ENCODE peak calls at places on chromosomes 11 and 22, in five cellular contexts. One of them, this sample, is unnamed.
A peak's percentile ranks its signal among the peaks of the same experiment; 100 is the strongest.

GRCh38 chr11:113673566-113674396 is 32.3 kb downstream of the TMPRSS5 start:
- DNase-seq in AG10803: no peak
- DNase-seq in RKO: no peak
- DNase-seq in GM23338: no peak
- DNase-seq in activated naive CD8-positive, alpha-beta T cell treated with anti-CD3 and anti-CD28 coated beads, Interleukin-2, amount 50 U/mL, for 24 hours: no peak
- DNase-seq in this sample: no peak

GRCh38 chr11:72069787-72070251 is 10.5 kb downstream of the NUMA1 start:
- DNase-seq in AG10803: peak; percentile 90
- DNase-seq in RKO: peak; percentile 95
- DNase-seq in GM23338: peak; percentile 15
- DNase-seq in activated naive CD8-positive, alpha-beta T cell treated with anti-CD3 and anti-CD28 coated beads, Interleukin-2, amount 50 U/mL, for 24 hours: no peak
- DNase-seq in this sample: peak; percentile 86

GRCh38 chr22:36036167-36036624 is 7.6 kb upstream of the RBFOX2 start:
- DNase-seq in AG10803: no peak
- DNase-seq in RKO: no peak
- DNase-seq in GM23338: no peak
- DNase-seq in activated naive CD8-positive, alpha-beta T cell treated with anti-CD3 and anti-CD28 coated beads, Interleukin-2, amount 50 U/mL, for 24 hours: no peak
- DNase-seq in this sample: no peak

GRCh38 chr11:7971846-7972245 is 6.6 kb upstream of the NLRP10 start:
- DNase-seq in AG10803: no peak
- DNase-seq in RKO: no peak
- DNase-seq in GM23338: no peak
- DNase-seq in activated naive CD8-positive, alpha-beta T cell treated with anti-CD3 and anti-CD28 coated beads, Interleukin-2, amount 50 U/mL, for 24 hours: no peak
- DNase-seq in this sample: no peak

GRCh38 chr11:111526501-111526900 is 11.9 kb downstream of the HOATZ start:
- DNase-seq in AG10803: peak; percentile 61
- DNase-seq in RKO: peak; percentile 51
- DNase-seq in GM23338: no peak
- DNase-seq in activated naive CD8-positive, alpha-beta T cell treated with anti-CD3 and anti-CD28 coated beads, Interleukin-2, amount 50 U/mL, for 24 hours: no peak
- DNase-seq in this sample: peak; percentile 64

GRCh38 chr11:20368441-20368840 is 4.9 kb downstream of the HTATIP2 start:
- DNase-seq in AG10803: no peak
- DNase-seq in RKO: no peak
- DNase-seq in GM23338: no peak
- DNase-seq in activated naive CD8-positive, alpha-beta T cell treated with anti-CD3 and anti-CD28 coated beads, Interleukin-2, amount 50 U/mL, for 24 hours: no peak
- DNase-seq in this sample: no peak

GRCh38 chr11:64390558-64390957 is 31.6 kb downstream of the RPS6KA4 start:
- DNase-seq in AG10803: no peak
- DNase-seq in RKO: no peak
- DNase-seq in GM23338: no peak
- DNase-seq in activated naive CD8-positive, alpha-beta T cell treated with anti-CD3 and anti-CD28 coated beads, Interleukin-2, amount 50 U/mL, for 24 hours: no peak
- DNase-seq in this sample: no peak

GRCh38 chr11:115334932-115335788 is 169.1 kb downstream of the CADM1 start:
- DNase-seq in AG10803: peak; percentile 37
- DNase-seq in RKO: peak; percentile 49
- DNase-seq in GM23338: peak; percentile 51
- DNase-seq in activated naive CD8-positive, alpha-beta T cell treated with anti-CD3 and anti-CD28 coated beads, Interleukin-2, amount 50 U/mL, for 24 hours: no peak
- DNase-seq in this sample: peak; percentile 56

GRCh38 chr22:38230108-38230825 is 28.5 kb downstream of the MAFF start:
- DNase-seq in AG10803: peak; percentile 68
- DNase-seq in RKO: no peak
- DNase-seq in GM23338: peak; percentile 73
- DNase-seq in activated naive CD8-positive, alpha-beta T cell treated with anti-CD3 and anti-CD28 coated beads, Interleukin-2, amount 50 U/mL, for 24 hours: peak; percentile 22
- DNase-seq in this sample: peak; percentile 27

GRCh38 chr22:29310863-29311339 is 4.5 kb downstream of the GAS2L1 start:
- DNase-seq in AG10803: peak; percentile 98
- DNase-seq in RKO: peak; percentile 95
- DNase-seq in GM23338: peak; percentile 82
- DNase-seq in activated naive CD8-positive, alpha-beta T cell treated with anti-CD3 and anti-CD28 coated beads, Interleukin-2, amount 50 U/mL, for 24 hours: peak; percentile 81
- DNase-seq in this sample: peak; percentile 95

GRCh38 chr11:79980916-79981315 is 540.1 kb upstream of the TENM4 start:
- DNase-seq in AG10803: no peak
- DNase-seq in RKO: no peak
- DNase-seq in GM23338: peak; percentile 33
- DNase-seq in activated naive CD8-positive, alpha-beta T cell treated with anti-CD3 and anti-CD28 coated beads, Interleukin-2, amount 50 U/mL, for 24 hours: no peak
- DNase-seq in this sample: no peak

GRCh38 chr11:17352925-17353227 is 1.3 kb downstream of the NCR3LG1 start:
- DNase-seq in AG10803: peak; percentile 31
- DNase-seq in RKO: peak; percentile 72
- DNase-seq in GM23338: peak; percentile 43
- DNase-seq in activated naive CD8-positive, alpha-beta T cell treated with anti-CD3 and anti-CD28 coated beads, Interleukin-2, amount 50 U/mL, for 24 hours: peak; percentile 53
- DNase-seq in this sample: no peak

GRCh38 chr11:75765116-75765515 is 3.5 kb upstream of the DGAT2 start:
- DNase-seq in AG10803: no peak
- DNase-seq in RKO: no peak
- DNase-seq in GM23338: no peak
- DNase-seq in activated naive CD8-positive, alpha-beta T cell treated with anti-CD3 and anti-CD28 coated beads, Interleukin-2, amount 50 U/mL, for 24 hours: no peak
- DNase-seq in this sample: no peak

GRCh38 chr11:23789938-23790371 is 706.9 kb upstream of the LUZP2 start:
- DNase-seq in AG10803: peak; percentile 31
- DNase-seq in RKO: peak; percentile 28
- DNase-seq in GM23338: no peak
- DNase-seq in activated naive CD8-positive, alpha-beta T cell treated with anti-CD3 and anti-CD28 coated beads, Interleukin-2, amount 50 U/mL, for 24 hours: no peak
- DNase-seq in this sample: peak; percentile 21

GRCh38 chr11:57786436-57786835 is 24.8 kb downstream of the CTNND1 start:
- DNase-seq in AG10803: peak; percentile 64
- DNase-seq in RKO: no peak
- DNase-seq in GM23338: no peak
- DNase-seq in activated naive CD8-positive, alpha-beta T cell treated with anti-CD3 and anti-CD28 coated beads, Interleukin-2, amount 50 U/mL, for 24 hours: no peak
- DNase-seq in this sample: no peak

GRCh38 chr11:126352934-126353801 is 2.3 kb upstream of the ST3GAL4 start:
- DNase-seq in AG10803: peak; percentile 66
- DNase-seq in RKO: peak; percentile 84
- DNase-seq in GM23338: peak; percentile 57
- DNase-seq in activated naive CD8-positive, alpha-beta T cell treated with anti-CD3 and anti-CD28 coated beads, Interleukin-2, amount 50 U/mL, for 24 hours: peak; percentile 26
- DNase-seq in this sample: no peak

GRCh38 chr22:19610518-19611253 is 86.5 kb upstream of the CLDN5 start:
- DNase-seq in AG10803: no peak
- DNase-seq in RKO: no peak
- DNase-seq in GM23338: peak; percentile 61
- DNase-seq in activated naive CD8-positive, alpha-beta T cell treated with anti-CD3 and anti-CD28 coated beads, Interleukin-2, amount 50 U/mL, for 24 hours: peak; percentile 63
- DNase-seq in this sample: no peak

GRCh38 chr11:111911563-111912401 is at the start of gene CRYAB:
- DNase-seq in AG10803: peak; percentile 98
- DNase-seq in RKO: peak; percentile 23
- DNase-seq in GM23338: peak; percentile 62
- DNase-seq in activated naive CD8-positive, alpha-beta T cell treated with anti-CD3 and anti-CD28 coated beads, Interleukin-2, amount 50 U/mL, for 24 hours: no peak
- DNase-seq in this sample: peak; percentile 99

GRCh38 chr11:130865091-130865771 is 51.0 kb downstream of the SNX19 start:
- DNase-seq in AG10803: peak; percentile 45
- DNase-seq in RKO: no peak
- DNase-seq in GM23338: peak; percentile 54
- DNase-seq in activated naive CD8-positive, alpha-beta T cell treated with anti-CD3 and anti-CD28 coated beads, Interleukin-2, amount 50 U/mL, for 24 hours: no peak
- DNase-seq in this sample: peak; percentile 92

GRCh38 chr11:134275534-134276395 is at the start of gene GLB1L3:
- DNase-seq in AG10803: peak; percentile 6
- DNase-seq in RKO: no peak
- DNase-seq in GM23338: peak; percentile 74
- DNase-seq in activated naive CD8-positive, alpha-beta T cell treated with anti-CD3 and anti-CD28 coated beads, Interleukin-2, amount 50 U/mL, for 24 hours: peak; percentile 76
- DNase-seq in this sample: peak; percentile 14

GRCh38 chr11:122101625-122102291 is 14.3 kb downstream of the BLID start:
- DNase-seq in AG10803: peak; percentile 90
- DNase-seq in RKO: no peak
- DNase-seq in GM23338: peak; percentile 87
- DNase-seq in activated naive CD8-positive, alpha-beta T cell treated with anti-CD3 and anti-CD28 coated beads, Interleukin-2, amount 50 U/mL, for 24 hours: no peak
- DNase-seq in this sample: peak; percentile 96

GRCh38 chr22:32660292-32660691 is 141.2 kb upstream of the TIMP3 start:
- DNase-seq in AG10803: peak; percentile 67
- DNase-seq in RKO: peak; percentile 34
- DNase-seq in GM23338: peak; percentile 90
- DNase-seq in activated naive CD8-positive, alpha-beta T cell treated with anti-CD3 and anti-CD28 coated beads, Interleukin-2, amount 50 U/mL, for 24 hours: peak; percentile 60
- DNase-seq in this sample: peak; percentile 68

GRCh38 chr11:97764605-97765004 is 1256.1 kb upstream of the CNTN5 start:
- DNase-seq in AG10803: no peak
- DNase-seq in RKO: no peak
- DNase-seq in GM23338: peak; percentile 11
- DNase-seq in activated naive CD8-positive, alpha-beta T cell treated with anti-CD3 and anti-CD28 coated beads, Interleukin-2, amount 50 U/mL, for 24 hours: no peak
- DNase-seq in this sample: no peak

GRCh38 chr11:26620282-26621045 is 48.4 kb upstream of the MUC15 start:
- DNase-seq in AG10803: no peak
- DNase-seq in RKO: no peak
- DNase-seq in GM23338: no peak
- DNase-seq in activated naive CD8-positive, alpha-beta T cell treated with anti-CD3 and anti-CD28 coated beads, Interleukin-2, amount 50 U/mL, for 24 hours: no peak
- DNase-seq in this sample: no peak

GRCh38 chr22:26958378-26958777 is 301.0 kb downstream of the MIAT start:
- DNase-seq in AG10803: no peak
- DNase-seq in RKO: no peak
- DNase-seq in GM23338: no peak
- DNase-seq in activated naive CD8-positive, alpha-beta T cell treated with anti-CD3 and anti-CD28 coated beads, Interleukin-2, amount 50 U/mL, for 24 hours: no peak
- DNase-seq in this sample: no peak

GRCh38 chr11:86699036-86699791 is 26.8 kb upstream of the ME3 start:
- DNase-seq in AG10803: peak; percentile 54
- DNase-seq in RKO: no peak
- DNase-seq in GM23338: no peak
- DNase-seq in activated naive CD8-positive, alpha-beta T cell treated with anti-CD3 and anti-CD28 coated beads, Interleukin-2, amount 50 U/mL, for 24 hours: no peak
- DNase-seq in this sample: no peak

GRCh38 chr11:3737386-3737933 is 59.9 kb downstream of the NUP98 start:
- DNase-seq in AG10803: no peak
- DNase-seq in RKO: no peak
- DNase-seq in GM23338: no peak
- DNase-seq in activated naive CD8-positive, alpha-beta T cell treated with anti-CD3 and anti-CD28 coated beads, Interleukin-2, amount 50 U/mL, for 24 hours: no peak
- DNase-seq in this sample: no peak

GRCh38 chr11:64629796-64630562 is 39.0 kb downstream of the SLC22A12 start:
- DNase-seq in AG10803: no peak
- DNase-seq in RKO: no peak
- DNase-seq in GM23338: peak; percentile 98
- DNase-seq in activated naive CD8-positive, alpha-beta T cell treated with anti-CD3 and anti-CD28 coated beads, Interleukin-2, amount 50 U/mL, for 24 hours: no peak
- DNase-seq in this sample: no peak

GRCh38 chr11:63518548-63518947 is 12.7 kb downstream of the LGALS12 start:
- DNase-seq in AG10803: peak; percentile 37
- DNase-seq in RKO: no peak
- DNase-seq in GM23338: no peak
- DNase-seq in activated naive CD8-positive, alpha-beta T cell treated with anti-CD3 and anti-CD28 coated beads, Interleukin-2, amount 50 U/mL, for 24 hours: no peak
- DNase-seq in this sample: peak; percentile 63

GRCh38 chr22:30015229-30015797 is 65.0 kb upstream of the HORMAD2 start:
- DNase-seq in AG10803: peak; percentile 65
- DNase-seq in RKO: no peak
- DNase-seq in GM23338: no peak
- DNase-seq in activated naive CD8-positive, alpha-beta T cell treated with anti-CD3 and anti-CD28 coated beads, Interleukin-2, amount 50 U/mL, for 24 hours: no peak
- DNase-seq in this sample: no peak

GRCh38 chr22:27876684-27877083 is 42.4 kb downstream of the PITPNB start:
- DNase-seq in AG10803: peak; percentile 79
- DNase-seq in RKO: no peak
- DNase-seq in GM23338: no peak
- DNase-seq in activated naive CD8-positive, alpha-beta T cell treated with anti-CD3 and anti-CD28 coated beads, Interleukin-2, amount 50 U/mL, for 24 hours: no peak
- DNase-seq in this sample: peak; percentile 91

GRCh38 chr11:34154059-34154875 is 48.8 kb downstream of the NAT10 start:
- DNase-seq in AG10803: no peak
- DNase-seq in RKO: no peak
- DNase-seq in GM23338: no peak
- DNase-seq in activated naive CD8-positive, alpha-beta T cell treated with anti-CD3 and anti-CD28 coated beads, Interleukin-2, amount 50 U/mL, for 24 hours: no peak
- DNase-seq in this sample: no peak